ENCODE peak calls at places on chromosomes 4 and X, in six cellular contexts. P is body of pancreas, O is A549, N is endothelial cell of umbilical vein, Z is HepG2, J is right lobe of liver. L is an unnamed sample. For H3K4me1, the result is how much of the 10 kb centered on the place peaks cover.

GRCh38 chr4:163550869-163551267 is 56.4 kb downstream of the TMA16 start:
- DNase-seq in J (no peak), N (no peak), Z (no peak), P (no peak), O (no peak), L (no peak)

GRCh38 chrX:123830309-123830708 is 29.5 kb upstream of the XIAP start:
- DNase-seq in P (peak), O (peak), N (no peak), Z (peak), J (peak), L (no peak)

GRCh38 chrX:115460565-115460888 is 100.4 kb upstream of the PLS3 start:
- DNase-seq in P (no peak), N (peak), Z (no peak), O (no peak), J (no peak), L (peak)

GRCh38 chrX:20224814-20225487 is 41.8 kb downstream of the RPS6KA3 start:
- DNase-seq in O (no peak), Z (no peak), N (no peak), J (no peak), P (no peak), L (no peak)

GRCh38 chr4:150098214-150098613 is 20.0 kb downstream of the DCLK2 start:
- DNase-seq in N (peak), Z (no peak), J (no peak), P (no peak), O (no peak), L (no peak)

GRCh38 chrX:137432609-137433008 is 133.3 kb upstream of the ZIC3 start:
- DNase-seq in Z (peak), O (no peak), P (peak), N (no peak), J (no peak), L (no peak)

GRCh38 chrX:12961191-12961718 is 13.7 kb upstream of the TMSB4X start:
- DNase-seq in J (no peak), P (no peak), Z (no peak), O (no peak), N (no peak), L (no peak)

GRCh38 chr4:109993116-109993515 is 80.4 kb downstream of the EGF start:
- DNase-seq in N (no peak), J (no peak), P (no peak), O (no peak), Z (no peak), L (no peak)

GRCh38 chrX:101051153-101051548 is 760 bp downstream of the TRMT2B start:
- DNase-seq in P (no peak), N (no peak), O (no peak), J (no peak), Z (no peak), L (no peak)

GRCh38 chr4:88660446-88661294 is 37.0 kb downstream of the NAP1L5 start:
- DNase-seq in N (no peak), J (no peak), P (no peak), Z (peak), O (no peak), L (no peak)

GRCh38 chrX:153924149-153924861 is 1.8 kb downstream of the ARHGAP4 start:
- DNase-seq in N (peak), Z (peak), J (peak), P (no peak), O (peak), L (peak)

GRCh38 chr4:143618811-143619210 is 81.7 kb downstream of the FREM3 start:
- DNase-seq in O (no peak), P (no peak), Z (no peak), J (no peak), N (peak), L (no peak)

GRCh38 chrX:135556055-135556454 is 35.6 kb downstream of the INTS6L start:
- DNase-seq in O (no peak), N (no peak), Z (no peak), J (no peak), P (no peak), L (no peak)

GRCh38 chrX:65203545-65203944 is 227.3 kb upstream of the ZC4H2 start:
- DNase-seq in J (peak), O (no peak), P (peak), N (no peak), Z (no peak), L (no peak)

GRCh38 chrX:46260502-46260901 is 284.7 kb downstream of the ZNF674 start:
- DNase-seq in P (no peak), Z (no peak), O (no peak), N (no peak), J (no peak), L (no peak)

GRCh38 chr4:106149026-106149425 is 167.0 kb downstream of the TBCK start:
- DNase-seq in Z (no peak), P (no peak), J (no peak), N (no peak), O (no peak), L (no peak)

GRCh38 chrX:10579018-10579752 is 41.2 kb downstream of the MID1 start:
- DNase-seq in N (peak), P (no peak), Z (peak), J (no peak), O (no peak), L (no peak)

GRCh38 chrX:130079824-130080406 is 30.4 kb downstream of the ELF4 start:
- DNase-seq in O (peak), Z (peak), P (peak), N (peak), J (no peak), L (peak)

GRCh38 chr4:8278421-8279287 is 9.1 kb downstream of the HTRA3 start:
- DNase-seq in O (peak), J (peak), Z (no peak), P (no peak), N (peak), L (no peak)

GRCh38 chr4:28007693-28008092 is 1147.1 kb downstream of the STIM2 start:
- DNase-seq in P (no peak), J (no peak), O (no peak), Z (no peak), N (no peak), L (no peak)

GRCh38 chr4:7757501-7758443 is 181.9 kb downstream of the AFAP1 start:
- DNase-seq in P (no peak), Z (no peak), O (no peak), J (no peak), N (peak), L (peak)

GRCh38 chr4:142886566-142886965 is 40.5 kb upstream of the INPP4B start:
- DNase-seq in O (no peak), J (no peak), Z (no peak), P (no peak), N (no peak), L (no peak)

GRCh38 chr4:108543359-108543968 is 76.9 kb upstream of the RPL34 start:
- DNase-seq in O (no peak), N (no peak), Z (no peak), J (no peak), P (no peak), L (no peak)

GRCh38 chrX:63525491-63525890 is 174.4 kb upstream of the SPIN4 start:
- DNase-seq in O (no peak), J (no peak), Z (no peak), P (no peak), N (no peak), L (no peak)

GRCh38 chr4:52983563-52984303 is 121.6 kb downstream of the RASL11B start:
- DNase-seq in J (no peak), P (no peak), O (peak), N (peak), Z (peak), L (no peak)

GRCh38 chrX:55489315-55490009 is at the start of gene USP51:
- DNase-seq in J (peak), O (peak), P (peak), Z (no peak), N (peak), L (peak)

GRCh38 chr4:108900018-108900417 is 137.2 kb upstream of the ETNPPL start:
- DNase-seq in J (no peak), P (no peak), N (no peak), O (no peak), Z (no peak), L (no peak)

GRCh38 chr4:16082424-16083216 is 1.2 kb downstream of the PROM1 start:
- DNase-seq in P (peak), J (peak), N (peak), O (peak), Z (peak), L (no peak)

GRCh38 chrX:153777261-153778090 is 3.4 kb upstream of the SRPK3 start:
- DNase-seq in O (no peak), N (no peak), J (peak), P (no peak), Z (no peak), L (no peak)

GRCh38 chr4:126071346-126072333 is 756.9 kb downstream of the FAT4 start:
- DNase-seq in Z (peak), N (peak), J (peak), P (peak), O (no peak), L (no peak)

GRCh38 chrX:53261573-53261972 is 19.8 kb downstream of the IQSEC2 start:
- DNase-seq in Z (no peak), N (no peak), P (no peak), O (no peak), J (no peak), L (no peak)

GRCh38 chr4:30719363-30720020 is 677 bp upstream of the PCDH7 start:
- DNase-seq in O (peak), N (peak), J (peak), Z (no peak), P (peak), L (no peak)

GRCh38 chrX:47859686-47860085 is 23.0 kb downstream of the ZNF81 start:
- DNase-seq in Z (no peak), J (no peak), P (no peak), O (no peak), N (no peak), L (no peak)
- TF ChIP-seq POLR2A in Z (no peak), J (no peak), P (no peak), O (no peak), N (no peak), L (no peak)

DNA sequence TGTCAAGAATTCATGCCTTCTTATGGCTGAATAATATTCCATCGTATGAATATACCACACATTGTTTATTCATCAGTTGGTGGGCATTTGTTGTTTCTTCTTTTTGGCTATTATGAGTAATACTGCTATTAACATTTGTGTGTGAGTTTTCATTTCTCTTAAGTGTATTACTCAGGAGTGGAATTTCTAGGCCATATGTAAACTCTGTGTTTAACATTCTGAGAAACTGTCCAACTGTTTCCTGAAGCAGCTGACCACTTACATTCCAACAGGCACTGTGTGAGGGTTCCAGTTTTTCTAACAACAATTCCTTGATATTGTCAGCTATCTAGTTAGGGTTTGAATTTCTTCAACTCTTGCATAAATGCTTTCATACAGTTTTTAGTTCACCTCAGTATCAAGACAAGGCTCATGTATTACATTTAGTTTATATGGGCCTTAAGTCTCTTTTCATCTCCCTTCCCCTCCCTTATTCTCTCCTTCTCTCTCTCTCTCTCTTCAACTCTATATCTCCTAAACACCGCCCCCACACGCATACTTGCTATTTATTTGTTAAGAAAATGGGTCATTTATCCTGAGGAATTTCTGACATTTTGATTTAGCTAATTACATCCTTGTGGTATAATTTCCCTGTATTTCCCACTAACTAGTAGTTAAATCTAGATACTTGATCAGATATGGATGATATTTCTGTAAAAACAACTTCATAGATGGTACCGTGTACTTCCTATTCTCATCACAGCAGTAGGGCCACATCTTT is 77.4 kb downstream of the WDR19 start:
- DNase-seq in P (no peak), Z (no peak), N (peak), O (no peak), J (no peak), L (no peak)
- H3K27ac ChIP-seq in P (no peak), Z (no peak), N (no peak), O (no peak), J (no peak), L (no peak)

DNA sequence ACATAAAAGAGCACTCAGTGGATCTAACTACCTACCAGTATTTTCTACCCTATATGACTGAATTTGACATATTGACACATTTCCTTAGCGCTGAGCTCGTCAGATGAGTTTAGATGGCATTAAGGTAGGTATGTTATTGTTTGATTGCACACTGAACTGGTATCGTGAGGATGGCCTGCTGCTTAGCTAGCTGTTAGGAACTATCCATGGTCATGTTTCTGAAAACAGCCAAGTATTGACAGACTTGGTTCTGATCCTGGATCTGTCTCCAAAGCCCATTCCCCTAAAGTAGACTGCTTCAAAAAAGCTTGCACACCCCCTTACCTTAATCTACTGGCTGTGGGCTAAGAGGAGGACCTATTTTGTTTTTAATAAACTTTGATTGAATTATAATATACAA is 32.9 kb downstream of the FNIP2 start:
- DNase-seq in J (no peak), N (no peak), Z (no peak), P (no peak), O (no peak), L (no peak)
- H3K4me1 ChIP-seq in J (under half), N (under half), Z (half or more), P (half or more), O (under half), L (under half)

GRCh38 chr4:1928356-1929235 is 57.4 kb downstream of the NSD2 start:
- DNase-seq in Z (no peak), N (no peak), J (no peak), P (no peak), O (no peak), L (no peak)
- TF ChIP-seq POLR2A in Z (no peak), N (no peak), J (no peak), P (no peak), O (no peak), L (no peak)

GRCh38 chr4:2763511-2763967 is 7.4 kb upstream of the TNIP2 start:
- DNase-seq in N (no peak), Z (no peak), O (no peak), P (no peak), J (no peak), L (no peak)

GRCh38 chr4:2762048-2762447 is 5.9 kb upstream of the TNIP2 start:
- DNase-seq in N (no peak), O (no peak), Z (no peak), J (no peak), P (no peak), L (no peak)

GRCh38 chr4:2756691-2757350 is 685 bp upstream of the TNIP2 start:
- DNase-seq in O (no peak), P (no peak), N (no peak), J (no peak), Z (no peak), L (no peak)

GRCh38 chr4:2757426-2757825 is 1.3 kb upstream of the TNIP2 start:
- DNase-seq in P (no peak), N (no peak), J (no peak), Z (no peak), O (no peak), L (no peak)

GRCh38 chr4:2761035-2761923 is 5.1 kb upstream of the TNIP2 start:
- DNase-seq in N (peak), O (no peak), P (peak), Z (peak), J (peak), L (no peak)
- H3K27ac ChIP-seq in N (no peak), O (peak), P (peak), Z (peak), J (no peak), L (no peak)

GRCh38 chr4:5751073-5751917 is 40.3 kb downstream of the EVC start:
- DNase-seq in Z (no peak), P (no peak), N (no peak), J (no peak), O (no peak), L (no peak)
- H3K4me1 ChIP-seq in Z (under half), P (under half), N (half or more), J (under half), O (under half), L (under half)

GRCh38 chrX:318739-319578 is at the start of gene GTPBP6:
- DNase-seq in O (peak), P (peak), J (peak), N (peak), Z (peak), L (peak)
- TF ChIP-seq POLR2A in O (no peak), P (peak), J (peak), N (peak), Z (peak), L (peak)

GRCh38 chr4:91089194-91089593 is 962.0 kb downstream of the CCSER1 start:
- DNase-seq in Z (no peak), J (no peak), O (no peak), N (no peak), P (no peak), L (no peak)

GRCh38 chr4:91087743-91088142 is 960.5 kb downstream of the CCSER1 start:
- DNase-seq in J (no peak), N (no peak), Z (no peak), P (no peak), O (no peak), L (no peak)

DNA sequence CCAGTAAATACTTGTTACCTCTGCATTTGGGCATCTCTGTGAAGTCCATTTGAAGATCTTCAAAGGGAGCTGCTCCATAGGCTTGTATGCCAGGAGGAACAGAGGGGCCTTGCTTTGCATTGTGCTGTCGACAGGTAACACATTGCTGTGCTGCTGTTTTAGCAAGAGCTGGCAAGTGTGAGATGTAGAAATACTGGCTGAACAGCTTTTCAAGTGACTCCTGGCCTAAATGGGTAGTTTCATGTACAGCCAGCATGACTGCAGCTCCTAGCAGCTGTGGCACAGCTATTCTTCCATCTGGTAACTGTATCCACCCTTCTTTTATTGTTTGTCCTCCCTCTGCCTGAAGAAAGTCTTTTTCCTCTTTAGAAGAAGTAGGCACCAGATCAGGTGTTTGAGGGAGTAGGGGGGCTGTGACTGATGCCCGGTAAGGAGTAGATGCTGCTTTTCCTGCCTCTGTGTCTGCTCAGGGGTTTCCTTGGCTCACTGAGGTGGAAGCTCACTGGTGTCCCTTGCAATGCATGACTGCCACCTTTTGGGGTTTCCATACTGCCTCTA is 965.3 kb downstream of the CCSER1 start:
- DNase-seq in P (no peak), J (no peak), O (no peak), N (no peak), Z (no peak), L (no peak)
- H3K27ac ChIP-seq in P (no peak), J (no peak), O (no peak), N (no peak), Z (no peak), L (no peak)

GRCh38 chrX:18119856-18120255 is 100.8 kb downstream of the BEND2 start:
- DNase-seq in N (no peak), O (no peak), Z (no peak), P (no peak), J (no peak), L (peak)
- H3K4me1 ChIP-seq in N (under half), O (under half), Z (under half), P (under half), J (under half), L (under half)

L was measured in adrenal gland.